ENCODE peak calls at places on chromosomes 16 and 17, in four cellular contexts. V is NCI-H1417, C is H1, G is T-helper 1 cell. F is an unnamed sample.

GRCh38 chr17:73748521-73748920 is 104.3 kb upstream of the SDK2 start:
- DNase-seq in V (peak), C (no peak), G (no peak), F (no peak)

GRCh38 chr16:20850981-20851380 is 44.7 kb downstream of the REXO5 start:
- DNase-seq in V (no peak), C (no peak), G (no peak), F (no peak)

GRCh38 chr16:9259914-9260608 is 168.6 kb downstream of the HAPSTR1 start:
- DNase-seq in V (no peak), C (no peak), G (no peak), F (no peak)

GRCh38 chr17:14845562-14846335 is 419.4 kb downstream of the PMP22 start:
- DNase-seq in V (no peak), C (no peak), G (no peak), F (no peak)

GRCh38 chr16:1188781-1189189 is 35.9 kb downstream of the CACNA1H start:
- DNase-seq in V (no peak), C (peak), G (no peak), F (peak)

GRCh38 chr16:80259289-80259805 is 281.4 kb upstream of the DYNLRB2 start:
- DNase-seq in V (no peak), C (no peak), G (no peak), F (no peak)

GRCh38 chr16:54159490-54160080 is 127.0 kb downstream of the IRX3 start:
- DNase-seq in V (no peak), C (no peak), G (no peak), F (no peak)

GRCh38 chr16:87161822-87162676 is 155.1 kb downstream of the C16orf95 start:
- DNase-seq in V (no peak), C (no peak), G (no peak), F (no peak)

GRCh38 chr17:60039509-60040442 is 38.9 kb downstream of the HEATR6 start:
- DNase-seq in V (peak), C (no peak), G (no peak), F (no peak)

GRCh38 chr17:78132086-78132676 is 1.6 kb downstream of the TMC8 start:
- DNase-seq in V (no peak), C (no peak), G (no peak), F (peak)

GRCh38 chr17:39205112-39205526 is 5.0 kb downstream of the RPL19 start:
- DNase-seq in V (no peak), C (no peak), G (no peak), F (no peak)

GRCh38 chr17:32191306-32191705 is 49.0 kb downstream of the RHOT1 start:
- DNase-seq in V (no peak), C (no peak), G (no peak), F (no peak)

GRCh38 chr16:85027968-85028637 is 508 bp downstream of the KIAA0513 start:
- DNase-seq in V (no peak), C (no peak), G (no peak), F (no peak)

GRCh38 chr16:80569440-80570105 is 28.8 kb downstream of the DYNLRB2 start:
- DNase-seq in V (no peak), C (no peak), G (no peak), F (no peak)

GRCh38 chr17:81858967-81859905 is 1.1 kb downstream of the P4HB start:
- DNase-seq in V (no peak), C (no peak), G (no peak), F (no peak)

GRCh38 chr16:80694950-80695471 is 109.4 kb downstream of the CDYL2 start:
- DNase-seq in V (no peak), C (no peak), G (no peak), F (no peak)

GRCh38 chr16:12482821-12483220 is 320.9 kb downstream of the CPPED1 start:
- DNase-seq in V (no peak), C (no peak), G (no peak), F (no peak)

GRCh38 chr17:81127133-81127455 is 38.2 kb upstream of the PVALEF start:
- DNase-seq in V (no peak), C (no peak), G (no peak), F (no peak)

GRCh38 chr17:66965801-66966528 is 1.5 kb downstream of the CACNG4 start:
- DNase-seq in V (no peak), C (no peak), G (no peak), F (no peak)

GRCh38 chr16:20415541-20415940 is 6.2 kb downstream of the ACSM5 start:
- DNase-seq in V (no peak), C (no peak), G (no peak), F (no peak)

GRCh38 chr17:304461-304860 is 48.1 kb downstream of the RPH3AL start:
- DNase-seq in V (no peak), C (no peak), G (no peak), F (peak)

GRCh38 chr16:66616592-66616991 is 12.1 kb downstream of the CMTM3 start:
- DNase-seq in V (no peak), C (no peak), G (no peak), F (no peak)

GRCh38 chr17:56593741-56594527 is 435 bp downstream of the NOG start:
- DNase-seq in V (peak), C (no peak), G (no peak), F (peak)

GRCh38 chr17:17947966-17948365 is 24.2 kb downstream of the TOM1L2 start:
- DNase-seq in V (no peak), C (no peak), G (no peak), F (no peak)

GRCh38 chr17:66276328-66276937 is 26.0 kb upstream of the PRKCA start:
- DNase-seq in V (no peak), C (no peak), G (no peak), F (no peak)

GRCh38 chr16:1769402-1770300 is 1.7 kb downstream of the NME3 start:
- DNase-seq in V (no peak), C (no peak), G (no peak), F (peak)

GRCh38 chr16:56691885-56692284 is 9.6 kb downstream of the MT1X start:
- DNase-seq in V (peak), C (no peak), G (no peak), F (no peak)

GRCh38 chr17:46175891-46176290 is 17.3 kb downstream of the KANSL1 start:
- DNase-seq in V (no peak), C (no peak), G (no peak), F (no peak)

GRCh38 chr16:85901760-85902365 is 2.9 kb downstream of the IRF8 start:
- DNase-seq in V (no peak), C (no peak), G (no peak), F (no peak)

GRCh38 chr17:77504652-77505459 is 364.1 kb downstream of the SEC14L1 start:
- DNase-seq in V (no peak), C (no peak), G (no peak), F (no peak)

GRCh38 chr16:58084635-58085034 is 44.5 kb downstream of the CFAP20 start:
- DNase-seq in V (no peak), C (no peak), G (no peak), F (no peak)

GRCh38 chr17:7589891-7590611 is at the start of gene SOX15:
- DNase-seq in V (no peak), C (no peak), G (no peak), F (no peak)